ENCODE peak calls at places on chromosomes 16 and 17, in ten cellular contexts. D, U, R, P, E, M, X, V, G and L are unnamed samples.

GRCh38 chr17:70352834-70353233 is 183.5 kb downstream of the KCNJ2 start:
- DNase-seq in D (no peak), U (no peak), R (no peak), P (no peak), E (no peak), M (no peak), X (no peak), V (no peak), G (no peak), L (no peak)

GRCh38 chr16:48054881-48055601 is 100.8 kb downstream of the ABCC12 start:
- DNase-seq in D (peak; percentile 37), U (peak; percentile 32), R (peak; percentile 73), P (no peak), E (peak; percentile 67), M (peak; percentile 79), X (no peak), V (no peak), G (peak; percentile 46), L (peak; percentile 85)

GRCh38 chr16:51951668-51952298 is 595.2 kb downstream of the TOX3 start:
- DNase-seq in D (no peak), U (no peak), R (peak; percentile 51), P (no peak), E (no peak), M (peak; percentile 95), X (no peak), V (no peak), G (no peak), L (peak; percentile 64)

GRCh38 chr16:85924675-85925074 is 25.7 kb downstream of the IRF8 start:
- DNase-seq in D (no peak), U (no peak), R (no peak), P (no peak), E (peak; percentile 14), M (no peak), X (peak; percentile 70), V (no peak), G (no peak), L (no peak)

GRCh38 chr17:45288825-45289224 is 26.9 kb upstream of the SPATA32 start:
- DNase-seq in D (peak; percentile 42), U (no peak), R (no peak), P (no peak), E (no peak), M (no peak), X (no peak), V (no peak), G (peak; percentile 69), L (no peak)

GRCh38 chr17:79704691-79705090 is 26.1 kb upstream of the ENPP7 start:
- DNase-seq in D (no peak), U (no peak), R (no peak), P (no peak), E (no peak), M (no peak), X (no peak), V (no peak), G (no peak), L (no peak)

GRCh38 chr17:80761421-80761871 is 216.8 kb downstream of the RPTOR start:
- DNase-seq in D (no peak), U (no peak), R (no peak), P (no peak), E (peak; percentile 95), M (no peak), X (peak; percentile 13), V (peak; percentile 66), G (no peak), L (no peak)

GRCh38 chr16:30088832-30089624 is 2.7 kb downstream of the TBX6 start:
- DNase-seq in D (no peak), U (no peak), R (no peak), P (no peak), E (no peak), M (peak; percentile 69), X (no peak), V (no peak), G (no peak), L (no peak)

GRCh38 chr17:28370035-28370743 is at the start of gene VTN:
- DNase-seq in D (peak; percentile 79), U (no peak), R (peak; percentile 89), P (no peak), E (no peak), M (peak; percentile 93), X (no peak), V (no peak), G (peak; percentile 61), L (peak; percentile 82)

GRCh38 chr17:50603340-50603739 is 31.3 kb upstream of the ABCC3 start:
- DNase-seq in D (no peak), U (no peak), R (peak; percentile 77), P (no peak), E (no peak), M (no peak), X (no peak), V (no peak), G (no peak), L (peak; percentile 72)

GRCh38 chr17:66468241-66469087 is 166.1 kb downstream of the PRKCA start:
- DNase-seq in D (peak; percentile 22), U (no peak), R (no peak), P (no peak), E (peak; percentile 26), M (peak; percentile 18), X (no peak), V (no peak), G (no peak), L (peak; percentile 40)

GRCh38 chr17:75874323-75875181 is 3.8 kb downstream of the TRIM47 start:
- DNase-seq in D (no peak), U (no peak), R (no peak), P (no peak), E (no peak), M (no peak), X (no peak), V (no peak), G (peak; percentile 31), L (no peak)

GRCh38 chr17:78383725-78384471 is 5.4 kb downstream of the PGS1 start:
- DNase-seq in D (peak; percentile 90), U (peak; percentile 36), R (no peak), P (peak; percentile 65), E (peak; percentile 42), M (peak; percentile 54), X (no peak), V (no peak), G (peak; percentile 78), L (no peak)

GRCh38 chr17:2008332-2009126 is 16.6 kb downstream of the RTN4RL1 start:
- DNase-seq in D (no peak), U (no peak), R (no peak), P (no peak), E (peak; percentile 41), M (peak; percentile 33), X (no peak), V (no peak), G (no peak), L (no peak)

GRCh38 chr16:15986261-15986660 is 36.8 kb downstream of the ABCC1 start:
- DNase-seq in D (no peak), U (no peak), R (no peak), P (no peak), E (no peak), M (no peak), X (no peak), V (no peak), G (no peak), L (no peak)

GRCh38 chr16:354971-355441 is 2.5 kb upstream of the AXIN1 start:
- DNase-seq in D (no peak), U (no peak), R (no peak), P (no peak), E (no peak), M (no peak), X (no peak), V (no peak), G (no peak), L (no peak)

GRCh38 chr16:84450176-84450865 is 54.1 kb downstream of the MEAK7 start:
- DNase-seq in D (no peak), U (no peak), R (peak; percentile 19), P (no peak), E (no peak), M (no peak), X (no peak), V (no peak), G (no peak), L (no peak)

GRCh38 chr17:79844869-79845600 is 5.8 kb upstream of the CBX4 start:
- DNase-seq in D (peak; percentile 60), U (peak; percentile 90), R (peak; percentile 83), P (no peak), E (peak; percentile 63), M (peak; percentile 41), X (no peak), V (no peak), G (peak; percentile 80), L (peak; percentile 78)

GRCh38 chr17:8105957-8106398 is 12.3 kb downstream of the ALOXE3 start:
- DNase-seq in D (no peak), U (no peak), R (no peak), P (no peak), E (no peak), M (no peak), X (no peak), V (no peak), G (no peak), L (no peak)

GRCh38 chr17:39429600-39429999 is 21.5 kb downstream of the MED1 start:
- DNase-seq in D (no peak), U (no peak), R (no peak), P (no peak), E (no peak), M (no peak), X (no peak), V (no peak), G (no peak), L (no peak)

GRCh38 chr17:41111151-41111885 is 6.1 kb downstream of the KRTAP4-9 start:
- DNase-seq in D (no peak), U (no peak), R (no peak), P (no peak), E (no peak), M (no peak), X (no peak), V (no peak), G (no peak), L (no peak)

GRCh38 chr16:82694239-82694874 is 67.6 kb downstream of the CDH13 start:
- DNase-seq in D (no peak), U (peak; percentile 10), R (no peak), P (no peak), E (peak; percentile 67), M (no peak), X (no peak), V (no peak), G (no peak), L (no peak)

GRCh38 chr17:45784583-45785372 is 658 bp downstream of the CRHR1 start:
- DNase-seq in D (no peak), U (no peak), R (peak; percentile 65), P (no peak), E (peak; percentile 32), M (no peak), X (no peak), V (no peak), G (peak; percentile 37), L (peak; percentile 66)

GRCh38 chr17:66985838-66986237 is 21.3 kb downstream of the CACNG4 start:
- DNase-seq in D (no peak), U (peak; percentile 23), R (no peak), P (no peak), E (no peak), M (no peak), X (no peak), V (no peak), G (no peak), L (no peak)

GRCh38 chr17:31392856-31393748 is 1.6 kb downstream of the RAB11FIP4 start:
- DNase-seq in D (no peak), U (no peak), R (peak; percentile 31), P (no peak), E (no peak), M (no peak), X (no peak), V (no peak), G (no peak), L (peak; percentile 35)

GRCh38 chr17:27569257-27569722 is 61.7 kb upstream of the LGALS9 start:
- DNase-seq in D (no peak), U (no peak), R (peak; percentile 94), P (no peak), E (peak; percentile 31), M (peak; percentile 92), X (no peak), V (peak; percentile 6), G (peak; percentile 61), L (peak; percentile 91)

GRCh38 chr16:88633684-88634140 is 4.7 kb upstream of the IL17C start:
- DNase-seq in D (no peak), U (no peak), R (peak; percentile 86), P (no peak), E (no peak), M (peak; percentile 77), X (no peak), V (peak; percentile 53), G (no peak), L (peak; percentile 86)

GRCh38 chr17:28477928-28478327 is 4.5 kb downstream of the SLC13A2 start:
- DNase-seq in D (no peak), U (no peak), R (no peak), P (no peak), E (no peak), M (no peak), X (no peak), V (no peak), G (no peak), L (no peak)